ENCODE peak calls at places on chromosomes 7 and 10, in seven cellular contexts. E, X, W, O, P, H and I are unnamed samples.

GRCh38 chr7:64888561-64888900 is 14.5 kb upstream of the ZNF273 start:
- DNase-seq in E (no peak), X (no peak), W (no peak), O (peak; percentile 11), P (no peak), H (peak; percentile 10), I (no peak)

GRCh38 chr7:65809259-65809981 is 63.5 kb upstream of the VKORC1L1 start:
- DNase-seq in E (no peak), X (no peak), W (no peak), O (no peak), P (no peak), H (no peak), I (no peak)

GRCh38 chr7:74441801-74442200 is 11.9 kb upstream of the GTF2IRD1 start:
- DNase-seq in E (no peak), X (no peak), W (peak; percentile 15), O (no peak), P (no peak), H (no peak), I (no peak)

GRCh38 chr7:118369987-118370386 is 145.5 kb downstream of the ANKRD7 start:
- DNase-seq in E (no peak), X (no peak), W (no peak), O (no peak), P (no peak), H (no peak), I (no peak)

GRCh38 chr7:96605045-96605716 is 104.5 kb downstream of the SEM1 start:
- DNase-seq in E (no peak), X (no peak), W (no peak), O (no peak), P (no peak), H (no peak), I (no peak)

GRCh38 chr7:116876664-116877442 is 14.5 kb downstream of the CAPZA2 start:
- DNase-seq in E (peak; percentile 68), X (no peak), W (peak; percentile 38), O (peak; percentile 36), P (peak; percentile 31), H (no peak), I (no peak)

GRCh38 chr7:151014950-151015349 is 9.3 kb downstream of the ATG9B start:
- DNase-seq in E (no peak), X (no peak), W (no peak), O (no peak), P (no peak), H (peak; percentile 48), I (no peak)

GRCh38 chr7:14902589-14902963 is at the start of gene DGKB:
- DNase-seq in E (no peak), X (no peak), W (peak; percentile 3), O (no peak), P (no peak), H (no peak), I (peak; percentile 51)

GRCh38 chr7:99210265-99210970 is 2.5 kb upstream of the KPNA7 start:
- DNase-seq in E (peak; percentile 40), X (peak; percentile 89), W (no peak), O (peak; percentile 80), P (no peak), H (no peak), I (no peak)

GRCh38 chr10:132136689-132137088 is 50.1 kb upstream of the DPYSL4 start:
- DNase-seq in E (no peak), X (no peak), W (no peak), O (no peak), P (no peak), H (no peak), I (peak; percentile 31)

GRCh38 chr7:30598121-30598876 is 3.6 kb downstream of the GARS1 start:
- DNase-seq in E (no peak), X (no peak), W (peak; percentile 16), O (no peak), P (no peak), H (no peak), I (no peak)

GRCh38 chr10:4067552-4068254 is 282.7 kb upstream of the KLF6 start:
- DNase-seq in E (peak; percentile 79), X (no peak), W (no peak), O (no peak), P (no peak), H (no peak), I (no peak)

GRCh38 chr10:49650724-49651034 is 28.8 kb upstream of the C10orf53 start:
- DNase-seq in E (no peak), X (no peak), W (no peak), O (no peak), P (no peak), H (no peak), I (no peak)

GRCh38 chr7:10038351-10038750 is 935.3 kb upstream of the PHF14 start:
- DNase-seq in E (no peak), X (no peak), W (no peak), O (no peak), P (no peak), H (no peak), I (no peak)

GRCh38 chr7:133355325-133355708 is 102.4 kb downstream of the EXOC4 start:
- DNase-seq in E (no peak), X (no peak), W (peak; percentile 93), O (no peak), P (no peak), H (no peak), I (no peak)

GRCh38 chr7:16710641-16711040 is 42.9 kb upstream of the TSPAN13 start:
- DNase-seq in E (no peak), X (no peak), W (no peak), O (no peak), P (no peak), H (no peak), I (no peak)

GRCh38 chr7:98365863-98366561 is 34.9 kb downstream of the BAIAP2L1 start:
- DNase-seq in E (peak; percentile 71), X (no peak), W (no peak), O (no peak), P (no peak), H (no peak), I (no peak)

GRCh38 chr10:74778436-74779094 is 47.8 kb upstream of the KAT6B start:
- DNase-seq in E (no peak), X (no peak), W (no peak), O (no peak), P (no peak), H (no peak), I (no peak)

GRCh38 chr10:62456611-62457101 is 82.5 kb downstream of the ZNF365 start:
- DNase-seq in E (peak; percentile 26), X (no peak), W (peak; percentile 6), O (no peak), P (no peak), H (no peak), I (peak; percentile 53)

GRCh38 chr7:11552676-11553075 is 279.3 kb downstream of the THSD7A start:
- DNase-seq in E (no peak), X (no peak), W (no peak), O (no peak), P (no peak), H (no peak), I (no peak)

GRCh38 chr7:104509874-104510273 is 181.5 kb downstream of the LHFPL3 start:
- DNase-seq in E (no peak), X (no peak), W (no peak), O (no peak), P (no peak), H (no peak), I (no peak)
- H3K4me3 ChIP-seq in E (no peak overlapping the region), X (no peak overlapping the region), W (no peak overlapping the region), O (no peak overlapping the region), P (no peak overlapping the region), H (no peak overlapping the region), I (no peak overlapping the region)

DNA sequence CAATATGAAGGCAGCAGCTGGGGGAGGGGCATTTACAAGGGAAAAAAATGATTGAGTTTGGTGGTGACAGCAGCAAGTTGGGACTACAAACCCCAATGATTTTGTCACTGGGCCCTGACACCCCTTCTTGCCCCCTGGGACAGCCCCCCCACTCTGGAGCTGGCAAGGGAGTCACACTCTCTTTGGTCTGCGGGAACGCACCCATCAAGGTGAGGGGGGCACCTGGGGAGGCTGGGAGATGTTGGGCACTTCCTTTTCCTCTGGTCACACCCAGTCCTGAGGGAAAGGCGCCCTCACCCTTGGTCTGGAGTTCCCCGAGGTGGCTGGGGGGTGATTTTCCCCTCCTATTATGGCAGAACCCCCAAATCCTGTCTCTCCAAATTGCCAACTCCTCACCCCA is 24.4 kb downstream of the EPHB4 start:
- DNase-seq in E (peak; percentile 37), X (no peak), W (no peak), O (no peak), P (peak; percentile 46), H (no peak), I (no peak)
- H3K4me1 ChIP-seq in E (peaks cover 39% of the 10 kb centered on the region), X (peaks cover 53% of the 10 kb centered on the region), W (peaks cover 18% of the 10 kb centered on the region), O (peaks cover 47% of the 10 kb centered on the region), P (peaks cover 19% of the 10 kb centered on the region), H (no peaks in the 10 kb centered on the region), I (no peaks in the 10 kb centered on the region)

GRCh38 chr7:252981-253380 is 37.0 kb upstream of the FOXL3 start:
- DNase-seq in E (no peak), X (no peak), W (no peak), O (no peak), P (no peak), H (no peak), I (no peak)

GRCh38 chr7:255038-255435 is 34.9 kb upstream of the FOXL3 start:
- DNase-seq in E (no peak), X (no peak), W (no peak), O (no peak), P (no peak), H (no peak), I (peak; percentile 10)

GRCh38 chr7:252216-252965 is 37.6 kb upstream of the FOXL3 start:
- DNase-seq in E (no peak), X (no peak), W (no peak), O (no peak), P (no peak), H (no peak), I (no peak)

GRCh38 chr7:254337-255037 is 35.5 kb upstream of the FOXL3 start:
- DNase-seq in E (no peak), X (no peak), W (no peak), O (no peak), P (no peak), H (no peak), I (peak; percentile 58)

DNA sequence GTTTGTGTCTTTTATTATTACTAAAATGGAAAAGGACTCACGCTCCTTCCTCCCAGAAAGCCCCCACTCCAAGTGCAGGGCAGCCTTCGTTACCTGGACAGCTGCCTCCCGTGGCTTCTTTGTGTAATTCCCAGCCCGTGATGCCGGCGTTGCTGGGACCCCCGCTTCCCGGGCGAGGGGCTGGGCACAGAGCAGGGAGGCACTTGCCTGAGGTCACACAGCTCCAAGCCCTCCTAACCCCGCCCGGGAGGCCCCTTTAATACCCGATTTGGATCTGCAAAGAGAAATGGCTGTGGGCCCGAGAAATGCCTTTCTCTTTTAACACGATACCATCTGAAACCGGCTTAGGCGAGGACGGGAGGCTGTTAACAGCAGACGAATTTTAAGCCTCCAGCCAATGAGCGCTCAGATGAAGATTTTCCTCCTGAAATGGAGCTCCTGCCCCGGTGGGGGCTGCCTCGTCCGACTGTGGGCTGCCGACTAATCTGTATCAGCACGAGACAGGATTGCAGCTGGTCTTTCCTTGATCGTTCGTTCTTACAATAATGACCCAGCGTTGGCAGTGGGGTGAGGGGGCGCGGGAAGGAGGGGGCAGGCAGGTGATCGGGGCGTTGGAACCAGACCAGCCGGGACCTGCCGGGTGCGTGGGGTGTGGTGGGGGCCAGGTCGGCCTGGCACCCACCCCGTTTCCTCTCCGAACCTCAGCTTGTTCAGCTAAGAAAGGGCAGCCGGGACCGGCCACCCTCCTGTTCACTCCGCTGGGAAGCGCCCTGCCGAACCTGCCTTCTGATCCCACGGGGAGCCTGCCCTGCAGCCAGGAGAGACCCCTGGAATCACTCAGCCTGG is 36.3 kb upstream of the FOXL3 start:
- DNase-seq in E (no peak), X (no peak), W (no peak), O (no peak), P (no peak), H (no peak), I (no peak)
- H3K4me3 ChIP-seq in E (no peak overlapping the region), X (no peak overlapping the region), W (no peak overlapping the region), O (no peak overlapping the region), P (no peak overlapping the region), H (no peak overlapping the region), I (no peak overlapping the region)

GRCh38 chr7:36661135-36661840 is 63.0 kb downstream of the AOAH start:
- DNase-seq in E (peak; percentile 63), X (no peak), W (peak; percentile 26), O (no peak), P (no peak), H (no peak), I (no peak)
- H3K4me1 ChIP-seq in E (peaks cover 22% of the 10 kb centered on the region), X (peaks cover 46% of the 10 kb centered on the region), W (peaks cover 6% of the 10 kb centered on the region), O (no peaks in the 10 kb centered on the region), P (no peaks in the 10 kb centered on the region), H (peaks cover 6% of the 10 kb centered on the region), I (no peaks in the 10 kb centered on the region)